ENCODE peak calls at places on chromosomes 6 and 20, in nine cellular contexts. L is SK-N-SH, I is heart right ventricle, F is mammary epithelial cell, U is cardiac muscle cell, K is tibial nerve, M is PC-3, J is uterus, N is A549. G is an unnamed sample.

GRCh38 chr6:13273931-13274706 is 54.2 kb downstream of the TBC1D7 start:
- DNase-seq in L (no peak), I (no peak), F (no peak), U (no peak), K (peak; percentile 19), M (no peak), J (no peak), N (no peak), G (no peak)

GRCh38 chr20:53331151-53331973 is 262.3 kb downstream of the ZNF217 start:
- DNase-seq in L (peak; percentile 15), I (no peak), F (peak; percentile 22), U (peak; percentile 31), K (no peak), M (peak; percentile 83), J (no peak), N (no peak), G (no peak)

GRCh38 chr20:38872491-38873049 is 53.6 kb upstream of the FAM83D start:
- DNase-seq in L (no peak), I (no peak), F (no peak), U (no peak), K (no peak), M (no peak), J (no peak), N (no peak), G (no peak)

GRCh38 chr6:35634316-35634715 is 54.4 kb downstream of the FKBP5 start:
- DNase-seq in L (no peak), I (peak; percentile 29), F (no peak), U (peak; percentile 42), K (no peak), M (no peak), J (no peak), N (no peak), G (no peak)

GRCh38 chr20:32168184-32168910 is 39.2 kb downstream of the PLAGL2 start:
- DNase-seq in L (no peak), I (no peak), F (no peak), U (peak; percentile 77), K (no peak), M (no peak), J (no peak), N (no peak), G (no peak)

GRCh38 chr20:62159835-62160234 is 16.3 kb downstream of the SS18L1 start:
- DNase-seq in L (no peak), I (no peak), F (peak; percentile 96), U (no peak), K (no peak), M (peak; percentile 93), J (no peak), N (no peak), G (no peak)

GRCh38 chr6:157017861-157018260 is 240.7 kb downstream of the ARID1B start:
- DNase-seq in L (no peak), I (no peak), F (peak; percentile 32), U (peak; percentile 18), K (no peak), M (peak; percentile 4), J (no peak), N (no peak), G (no peak)

GRCh38 chr6:93416575-93417420 is 2.6 kb downstream of the EPHA7 start:
- DNase-seq in L (peak; percentile 31), I (peak; percentile 32), F (peak; percentile 11), U (peak; percentile 30), K (no peak), M (peak; percentile 8), J (no peak), N (peak; percentile 3), G (peak; percentile 32)

GRCh38 chr20:59482581-59483187 is 121.7 kb upstream of the PHACTR3 start:
- DNase-seq in L (peak; percentile 10), I (no peak), F (no peak), U (no peak), K (no peak), M (no peak), J (no peak), N (no peak), G (no peak)

GRCh38 chr20:10577648-10578047 is 96.2 kb downstream of the JAG1 start:
- DNase-seq in L (no peak), I (no peak), F (no peak), U (no peak), K (no peak), M (no peak), J (no peak), N (no peak), G (no peak)

GRCh38 chr20:10579942-10580341 is 93.9 kb downstream of the JAG1 start:
- DNase-seq in L (no peak), I (no peak), F (peak; percentile 42), U (no peak), K (no peak), M (peak; percentile 66), J (no peak), N (no peak), G (no peak)

GRCh38 chr20:10578607-10579006 is 95.2 kb downstream of the JAG1 start:
- DNase-seq in L (no peak), I (no peak), F (peak; percentile 90), U (peak; percentile 58), K (no peak), M (peak; percentile 96), J (no peak), N (no peak), G (no peak)

GRCh38 chr20:10581823-10582222 is 92.0 kb downstream of the JAG1 start:
- DNase-seq in L (no peak), I (no peak), F (no peak), U (no peak), K (no peak), M (peak; percentile 92), J (no peak), N (no peak), G (no peak)

DNA sequence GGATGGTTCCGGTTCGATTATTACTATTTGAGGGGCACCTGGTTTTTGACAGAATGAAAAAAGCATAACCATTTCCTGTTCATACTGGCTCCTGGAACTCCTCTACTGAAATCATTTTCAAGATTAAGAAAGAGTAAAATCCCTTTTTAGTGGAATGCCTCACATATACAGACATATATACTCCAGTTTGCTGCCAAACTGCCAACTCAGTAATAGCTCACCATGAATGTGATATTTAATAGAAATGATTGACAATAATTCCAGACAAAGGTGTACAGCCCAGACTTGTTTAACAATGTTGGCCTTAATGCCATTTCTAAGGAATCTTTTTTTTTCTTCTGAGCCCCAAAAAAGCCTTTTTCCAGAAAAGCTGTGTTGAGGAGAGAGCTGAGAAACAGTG is 93.1 kb downstream of the JAG1 start:
- DNase-seq in L (no peak), I (no peak), F (no peak), U (no peak), K (no peak), M (peak; percentile 65), J (no peak), N (no peak), G (no peak)
- H3K27ac ChIP-seq in L (no peak overlapping the region), I (no peak overlapping the region), F (no peak overlapping the region), U (no peak overlapping the region), K (no peak overlapping the region), M (peak overlapping the region; percentile 97), J (no peak overlapping the region), N (peak overlapping the region; percentile 1), G (no peak overlapping the region)

GRCh38 chr6:113451030-113451429 is 406.1 kb upstream of the MARCKS start:
- DNase-seq in L (no peak), I (no peak), F (no peak), U (no peak), K (no peak), M (no peak), J (no peak), N (no peak), G (no peak)

GRCh38 chr6:113450061-113450465 is 407.1 kb upstream of the MARCKS start:
- DNase-seq in L (no peak), I (no peak), F (no peak), U (no peak), K (no peak), M (no peak), J (no peak), N (no peak), G (no peak)

GRCh38 chr6:113449051-113449450 is 408.1 kb upstream of the MARCKS start:
- DNase-seq in L (no peak), I (no peak), F (peak; percentile 74), U (no peak), K (no peak), M (peak; percentile 26), J (no peak), N (no peak), G (no peak)

GRCh38 chr6:113445201-113445600 is 411.9 kb upstream of the MARCKS start:
- DNase-seq in L (no peak), I (no peak), F (no peak), U (no peak), K (no peak), M (no peak), J (no peak), N (no peak), G (no peak)

DNA sequence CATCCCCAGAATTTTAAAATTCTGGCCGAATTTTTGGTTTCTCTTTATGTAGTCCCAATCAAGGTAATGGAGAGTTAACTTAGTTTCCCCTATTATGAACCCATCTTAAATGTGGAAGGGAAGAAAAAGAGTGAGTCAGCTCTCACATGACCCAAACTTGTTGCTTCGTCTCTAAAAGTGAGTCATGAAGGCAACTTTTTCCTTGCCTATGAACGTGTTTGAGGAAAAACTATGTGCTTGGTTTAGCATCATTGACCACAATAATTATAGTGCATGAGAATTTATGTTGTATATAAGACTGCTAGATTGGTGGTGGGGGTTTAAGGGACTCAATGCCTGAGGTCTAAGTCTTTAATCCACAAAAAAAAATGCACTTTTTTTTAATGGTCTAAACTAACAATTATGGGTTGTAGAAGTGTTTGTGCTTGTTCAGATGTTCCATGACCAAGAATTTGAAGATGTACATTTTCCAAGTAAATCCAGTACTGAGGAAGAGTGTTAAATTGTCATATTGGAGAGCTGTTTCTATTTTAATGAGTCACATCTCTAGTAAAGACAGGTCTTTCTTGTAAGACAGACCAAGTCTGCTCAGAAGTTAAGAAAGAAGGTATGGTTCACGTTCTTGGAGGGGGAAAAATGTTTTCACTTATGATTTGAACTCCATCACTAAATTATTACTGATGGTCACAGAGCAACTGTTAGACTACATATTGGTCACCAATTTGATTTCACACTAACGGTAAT is 409.9 kb upstream of the MARCKS start:
- DNase-seq in L (no peak), I (no peak), F (peak; percentile 90), U (peak; percentile 89), K (no peak), M (peak; percentile 75), J (no peak), N (no peak), G (no peak)
- H3K27ac ChIP-seq in L (no peak overlapping the region), I (no peak overlapping the region), F (peak overlapping the region; percentile 50), U (no peak overlapping the region), K (no peak overlapping the region), M (no peak overlapping the region), J (no peak overlapping the region), N (peak overlapping the region; percentile 55), G (no peak overlapping the region)

DNA sequence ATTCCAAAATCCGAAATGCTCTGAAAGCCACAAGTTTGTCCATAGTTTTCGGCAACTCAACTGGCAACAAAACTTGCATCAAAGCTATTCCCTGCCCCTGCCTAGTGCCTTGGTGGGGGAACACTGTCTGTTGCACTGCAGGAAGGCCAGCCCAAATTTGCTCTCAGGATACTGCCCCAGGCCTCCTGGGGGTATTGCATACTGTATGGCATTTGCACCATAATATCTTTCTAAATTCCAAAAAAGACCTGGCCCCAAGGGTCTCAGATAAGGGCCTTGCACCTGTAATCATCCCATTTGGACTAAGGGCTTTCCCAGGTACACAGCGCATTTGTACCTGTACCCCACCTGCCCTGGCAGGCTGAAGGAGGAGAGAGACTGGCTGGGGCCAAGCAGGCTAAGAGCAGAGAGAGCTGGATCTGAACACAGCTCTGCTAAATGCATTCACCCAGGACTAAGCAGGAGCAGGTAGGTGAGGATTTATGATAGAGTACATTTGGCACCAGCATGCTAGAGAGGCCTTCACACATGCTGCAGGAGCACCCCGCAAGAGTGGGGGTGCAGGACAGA is 4.0 kb upstream of the GRM4 start:
- DNase-seq in L (peak; percentile 14), I (no peak), F (no peak), U (no peak), K (no peak), M (no peak), J (no peak), N (no peak), G (no peak)
- H3K27ac ChIP-seq in L (no peak overlapping the region), I (no peak overlapping the region), F (no peak overlapping the region), U (no peak overlapping the region), K (no peak overlapping the region), M (no peak overlapping the region), J (no peak overlapping the region), N (no peak overlapping the region), G (no peak overlapping the region)

GRCh38 chr6:111685506-111685905 is 79.8 kb upstream of the TRAF3IP2 start:
- DNase-seq in L (no peak), I (no peak), F (no peak), U (no peak), K (no peak), M (no peak), J (no peak), N (no peak), G (no peak)
- H3K27ac ChIP-seq in L (no peak overlapping the region), I (peak overlapping the region; percentile 90), F (no peak overlapping the region), U (no peak overlapping the region), K (peak overlapping the region; percentile 88), M (no peak overlapping the region), J (peak overlapping the region; percentile 68), N (no peak overlapping the region), G (peak overlapping the region; percentile 92)